ENCODE peak calls at places on chromosomes 11 and 22, in four cellular contexts. One of them, this sample, is unnamed.

GRCh38 chr11:100740440-100740839 is 53.4 kb downstream of the ARHGAP42 start:
- DNase-seq in fibroblast of lung: peak
- DNase-seq in foreskin keratinocyte: no peak
- DNase-seq in dorsolateral prefrontal cortex: no peak
- DNase-seq in this sample: no peak

GRCh38 chr11:122126024-122126678 is 10.1 kb upstream of the BLID start:
- DNase-seq in dorsolateral prefrontal cortex: no peak
- DNase-seq in foreskin keratinocyte: no peak
- DNase-seq in fibroblast of lung: no peak
- DNase-seq in this sample: no peak

GRCh38 chr11:34029176-34029575 is 22.4 kb upstream of the CAPRIN1 start:
- DNase-seq in foreskin keratinocyte: no peak
- DNase-seq in dorsolateral prefrontal cortex: no peak
- DNase-seq in fibroblast of lung: no peak
- DNase-seq in this sample: no peak

GRCh38 chr11:77467993-77468392 is 5.9 kb downstream of the PAK1 start:
- DNase-seq in dorsolateral prefrontal cortex: no peak
- DNase-seq in foreskin keratinocyte: no peak
- DNase-seq in fibroblast of lung: peak
- DNase-seq in this sample: no peak

GRCh38 chr22:26656896-26657851 is at the start of gene MIAT:
- DNase-seq in dorsolateral prefrontal cortex: peak
- DNase-seq in foreskin keratinocyte: no peak
- DNase-seq in fibroblast of lung: no peak
- DNase-seq in this sample: no peak

GRCh38 chr11:5611627-5612026 is 13.2 kb upstream of the TRIM34 start:
- DNase-seq in fibroblast of lung: no peak
- DNase-seq in dorsolateral prefrontal cortex: no peak
- DNase-seq in foreskin keratinocyte: no peak
- DNase-seq in this sample: no peak

GRCh38 chr22:26066534-26066933 is 102.7 kb upstream of the SEZ6L start:
- DNase-seq in fibroblast of lung: no peak
- DNase-seq in dorsolateral prefrontal cortex: peak
- DNase-seq in foreskin keratinocyte: no peak
- DNase-seq in this sample: no peak

GRCh38 chr22:33584152-33584551 is 336.1 kb downstream of the LARGE1 start:
- DNase-seq in fibroblast of lung: no peak
- DNase-seq in dorsolateral prefrontal cortex: no peak
- DNase-seq in foreskin keratinocyte: no peak
- DNase-seq in this sample: no peak

GRCh38 chr11:19713221-19714092 is 820 bp downstream of the NAV2 start:
- DNase-seq in fibroblast of lung: no peak
- DNase-seq in foreskin keratinocyte: no peak
- DNase-seq in dorsolateral prefrontal cortex: no peak
- DNase-seq in this sample: no peak

DNA sequence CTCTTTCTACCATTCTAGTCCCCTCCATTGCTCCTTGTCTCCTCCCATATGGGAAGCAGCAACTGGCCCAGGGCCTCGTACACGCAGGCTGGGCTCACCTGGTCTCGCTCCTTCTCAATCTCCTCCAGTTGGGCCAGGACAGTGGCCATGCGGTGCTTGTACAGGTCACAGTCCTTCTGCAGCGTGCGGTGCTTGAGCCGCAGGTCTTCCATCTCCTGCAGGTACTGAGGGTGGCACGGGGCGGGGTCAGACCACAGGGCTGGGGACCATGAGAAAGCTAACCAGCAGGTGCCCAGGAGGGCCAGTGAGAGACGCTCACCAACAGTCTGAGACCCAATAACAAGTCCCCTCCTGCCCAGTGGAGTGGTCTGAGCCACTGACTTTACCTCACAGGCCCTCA is 11.5 kb downstream of the CARD10 start:
- DNase-seq in foreskin keratinocyte: no peak
- DNase-seq in dorsolateral prefrontal cortex: no peak
- DNase-seq in fibroblast of lung: no peak
- DNase-seq in this sample: no peak
- H3K27ac ChIP-seq in foreskin keratinocyte: no peak
- H3K27ac ChIP-seq in dorsolateral prefrontal cortex: no peak
- H3K27ac ChIP-seq in fibroblast of lung: no peak
- H3K27ac ChIP-seq in this sample: no peak

GRCh38 chr22:42108848-42109247 is 18.3 kb upstream of the NDUFA6 start:
- DNase-seq in fibroblast of lung: no peak
- DNase-seq in foreskin keratinocyte: no peak
- DNase-seq in dorsolateral prefrontal cortex: no peak
- DNase-seq in this sample: no peak

GRCh38 chr22:42111798-42112197 is 18.8 kb downstream of the CYP2D6 start:
- DNase-seq in fibroblast of lung: no peak
- DNase-seq in dorsolateral prefrontal cortex: no peak
- DNase-seq in foreskin keratinocyte: no peak
- DNase-seq in this sample: no peak

GRCh38 chr22:42116848-42117424 is 13.7 kb downstream of the CYP2D6 start:
- DNase-seq in dorsolateral prefrontal cortex: no peak
- DNase-seq in fibroblast of lung: peak
- DNase-seq in foreskin keratinocyte: no peak
- DNase-seq in this sample: no peak

GRCh38 chr22:42114721-42115120 is 15.9 kb downstream of the CYP2D6 start:
- DNase-seq in dorsolateral prefrontal cortex: no peak
- DNase-seq in fibroblast of lung: peak
- DNase-seq in foreskin keratinocyte: no peak
- DNase-seq in this sample: no peak
- TF ChIP-seq CTCF in dorsolateral prefrontal cortex: peak
- TF ChIP-seq CTCF in fibroblast of lung: peak
- TF ChIP-seq CTCF in foreskin keratinocyte: peak
- TF ChIP-seq CTCF in this sample: no peak

DNA sequence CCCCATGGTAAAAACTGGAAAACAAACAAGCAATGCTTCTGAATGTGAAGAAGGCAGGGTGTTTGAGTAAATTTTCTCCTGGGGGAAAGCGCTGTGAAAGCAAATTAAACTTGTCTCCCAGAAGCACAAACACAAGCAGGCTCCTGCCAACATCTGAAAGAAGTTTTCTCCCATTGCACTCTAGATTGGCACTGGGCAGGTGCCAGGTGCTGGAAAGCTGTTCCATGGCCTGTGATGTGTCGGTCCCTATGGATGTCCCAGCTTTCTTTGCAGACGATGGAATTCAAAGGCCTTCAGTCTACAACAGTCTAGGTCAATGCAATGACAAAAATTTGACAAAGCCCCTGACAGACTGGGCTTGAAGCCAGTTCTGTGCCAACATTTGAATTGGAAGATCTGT is 246.1 kb upstream of the NARS2 start:
- DNase-seq in dorsolateral prefrontal cortex: no peak
- DNase-seq in fibroblast of lung: no peak
- DNase-seq in foreskin keratinocyte: no peak
- DNase-seq in this sample: no peak
- H3K27ac ChIP-seq in dorsolateral prefrontal cortex: peak
- H3K27ac ChIP-seq in fibroblast of lung: no peak
- H3K27ac ChIP-seq in foreskin keratinocyte: no peak
- H3K27ac ChIP-seq in this sample: no peak

GRCh38 chr11:2186669-2187266 is 15.2 kb upstream of the TH start:
- DNase-seq in fibroblast of lung: no peak
- DNase-seq in foreskin keratinocyte: no peak
- DNase-seq in dorsolateral prefrontal cortex: peak
- DNase-seq in this sample: no peak
- TF ChIP-seq CTCF in fibroblast of lung: peak
- TF ChIP-seq CTCF in foreskin keratinocyte: peak
- TF ChIP-seq CTCF in dorsolateral prefrontal cortex: peak
- TF ChIP-seq CTCF in this sample: no peak

DNA sequence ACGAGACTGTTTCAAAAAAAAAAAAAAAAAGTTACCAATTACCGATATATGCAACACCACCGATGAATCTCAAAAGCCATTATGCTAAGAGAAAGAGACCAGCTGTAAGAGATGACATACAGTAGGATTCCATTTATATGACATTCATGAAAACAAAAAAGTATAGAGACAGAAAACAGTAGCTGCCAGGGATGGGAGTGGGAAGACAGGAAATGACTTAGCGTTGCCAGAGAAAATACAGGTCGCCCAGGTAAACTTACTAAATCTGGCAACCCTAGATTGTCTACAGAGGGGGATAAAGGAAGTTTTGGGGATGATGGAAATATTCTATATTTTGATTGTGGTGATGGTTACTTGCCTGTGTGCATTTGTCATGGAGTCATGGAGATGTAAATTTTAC is 7.9 kb upstream of the C11orf24 start:
- DNase-seq in dorsolateral prefrontal cortex: no peak
- DNase-seq in foreskin keratinocyte: peak
- DNase-seq in fibroblast of lung: no peak
- DNase-seq in this sample: no peak
- H3K27ac ChIP-seq in dorsolateral prefrontal cortex: no peak
- H3K27ac ChIP-seq in foreskin keratinocyte: no peak
- H3K27ac ChIP-seq in fibroblast of lung: no peak
- H3K27ac ChIP-seq in this sample: no peak

GRCh38 chr11:43944761-43945311 is 2.4 kb downstream of the C11orf96 start:
- DNase-seq in fibroblast of lung: no peak
- DNase-seq in dorsolateral prefrontal cortex: peak
- DNase-seq in foreskin keratinocyte: no peak
- DNase-seq in this sample: no peak
- TF ChIP-seq CTCF in fibroblast of lung: peak
- TF ChIP-seq CTCF in dorsolateral prefrontal cortex: peak
- TF ChIP-seq CTCF in foreskin keratinocyte: peak
- TF ChIP-seq CTCF in this sample: peak

DNA sequence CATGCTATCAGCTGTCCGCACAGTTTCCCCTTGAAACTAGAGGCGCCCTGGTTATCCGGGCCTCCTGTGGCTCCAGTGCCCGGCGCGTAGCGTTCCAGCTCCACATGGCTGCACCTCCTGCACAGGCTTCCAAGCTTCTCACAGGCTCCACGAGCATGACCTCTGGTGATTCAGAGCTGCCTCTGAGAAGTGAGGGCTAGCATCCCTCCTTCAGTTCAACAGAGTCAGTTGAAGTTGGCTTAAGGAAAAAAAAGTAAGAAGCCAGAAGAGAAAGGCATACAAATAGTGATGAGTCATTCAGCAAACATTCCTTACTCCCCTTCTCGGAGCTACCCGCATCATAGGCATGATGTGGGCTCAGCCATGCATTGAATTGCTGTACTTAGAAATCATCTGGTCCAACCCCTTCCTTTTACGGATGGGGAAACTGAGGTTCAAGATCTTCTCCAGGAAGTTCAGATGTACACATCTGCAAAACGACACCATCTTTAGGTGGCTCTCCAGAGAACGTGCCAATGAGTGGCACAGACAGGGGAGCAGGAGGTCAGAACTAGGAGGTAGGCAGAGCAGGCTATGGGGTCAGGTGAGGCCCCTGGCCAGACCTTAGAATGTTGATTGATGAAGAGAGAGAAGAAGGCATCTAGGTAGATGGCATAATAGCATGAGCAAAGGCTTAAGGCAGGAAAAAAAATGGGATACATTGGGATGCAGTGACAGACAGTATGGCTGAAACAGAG is 216.3 kb upstream of the TBCEL start:
- DNase-seq in fibroblast of lung: peak
- DNase-seq in foreskin keratinocyte: peak
- DNase-seq in dorsolateral prefrontal cortex: no peak
- DNase-seq in this sample: no peak
- H3K27ac ChIP-seq in fibroblast of lung: no peak
- H3K27ac ChIP-seq in foreskin keratinocyte: no peak
- H3K27ac ChIP-seq in dorsolateral prefrontal cortex: no peak
- H3K27ac ChIP-seq in this sample: no peak

GRCh38 chr11:126352934-126353801 is 2.3 kb upstream of the ST3GAL4 start:
- DNase-seq in dorsolateral prefrontal cortex: no peak
- DNase-seq in foreskin keratinocyte: peak
- DNase-seq in fibroblast of lung: peak
- DNase-seq in this sample: no peak
- TF ChIP-seq CTCF in dorsolateral prefrontal cortex: no peak
- TF ChIP-seq CTCF in foreskin keratinocyte: no peak
- TF ChIP-seq CTCF in fibroblast of lung: no peak
- TF ChIP-seq CTCF in this sample: no peak

GRCh38 chr22:17565986-17566687 is 2.8 kb downstream of the SLC25A18 start:
- DNase-seq in fibroblast of lung: no peak
- DNase-seq in foreskin keratinocyte: no peak
- DNase-seq in dorsolateral prefrontal cortex: no peak
- DNase-seq in this sample: no peak

GRCh38 chr22:17562906-17563870 is at the start of gene SLC25A18:
- DNase-seq in fibroblast of lung: peak
- DNase-seq in foreskin keratinocyte: no peak
- DNase-seq in dorsolateral prefrontal cortex: peak
- DNase-seq in this sample: no peak

GRCh38 chr22:17563936-17564391 is 666 bp downstream of the SLC25A18 start:
- DNase-seq in foreskin keratinocyte: no peak
- DNase-seq in dorsolateral prefrontal cortex: peak
- DNase-seq in fibroblast of lung: peak
- DNase-seq in this sample: no peak

GRCh38 chr22:17569971-17570511 is 6.7 kb downstream of the SLC25A18 start:
- DNase-seq in foreskin keratinocyte: no peak
- DNase-seq in fibroblast of lung: peak
- DNase-seq in dorsolateral prefrontal cortex: no peak
- DNase-seq in this sample: no peak

GRCh38 chr22:17566776-17567175 is 3.5 kb downstream of the SLC25A18 start:
- DNase-seq in dorsolateral prefrontal cortex: no peak
- DNase-seq in foreskin keratinocyte: no peak
- DNase-seq in fibroblast of lung: no peak
- DNase-seq in this sample: no peak
- H3K27ac ChIP-seq in dorsolateral prefrontal cortex: peak
- H3K27ac ChIP-seq in foreskin keratinocyte: no peak
- H3K27ac ChIP-seq in fibroblast of lung: no peak
- H3K27ac ChIP-seq in this sample: no peak

This sample was measured in coronary artery.